ENCODE peak calls at places on chromosomes 5 and 9, in nine cellular contexts. F is tibial artery; O is psoas muscle; G is cardiac muscle cell; K is MM.1S; D is heart left ventricle; Z is IMR-90; P is CD4-positive, alpha-beta T cell; L is tibial nerve. H is an unnamed sample.

GRCh38 chr5:142888469-142889085 is 118.4 kb downstream of the ARHGAP26 start:
- DNase-seq in K (no peak), O (no peak), L (no peak), G (peak), P (no peak), D (no peak), Z (peak), F (no peak), H (no peak)

GRCh38 chr5:15142458-15142857 is 270.9 kb upstream of the ANKH start:
- DNase-seq in L (no peak), G (no peak), Z (no peak), D (no peak), F (no peak), O (no peak), K (no peak), P (no peak), H (no peak)

GRCh38 chr9:133273098-133273497 is 1.9 kb downstream of the ABO start:
- DNase-seq in L (no peak), K (no peak), G (no peak), O (no peak), F (no peak), D (no peak), Z (no peak), P (no peak), H (no peak)

GRCh38 chr5:112793201-112793600 is 55.5 kb downstream of the APC start:
- DNase-seq in Z (no peak), P (no peak), L (no peak), D (no peak), O (no peak), F (no peak), K (no peak), G (no peak), H (no peak)

GRCh38 chr5:92641031-92641962 is 939.7 kb downstream of the NR2F1-AS1 start:
- DNase-seq in D (no peak), G (peak), P (no peak), F (no peak), Z (peak), L (peak), O (no peak), K (peak), H (no peak)

GRCh38 chr9:136576269-136576626 is 30.4 kb upstream of the NOTCH1 start:
- DNase-seq in L (no peak), K (no peak), O (peak), P (no peak), D (no peak), F (peak), Z (peak), G (no peak), H (no peak)

GRCh38 chr5:96714951-96715451 is 52.8 kb downstream of the CAST start:
- DNase-seq in O (no peak), G (peak), P (no peak), D (peak), L (peak), F (peak), Z (peak), K (no peak), H (peak)

GRCh38 chr5:154265197-154265578 is 74.7 kb downstream of the GALNT10 start:
- DNase-seq in L (no peak), P (no peak), O (no peak), F (no peak), D (no peak), K (no peak), Z (no peak), G (no peak), H (no peak)

GRCh38 chr5:2206244-2207108 is 323.8 kb upstream of the IRX4 start:
- DNase-seq in P (no peak), L (no peak), Z (no peak), G (peak), O (no peak), K (no peak), F (no peak), D (no peak), H (no peak)

GRCh38 chr5:111384220-111384619 is 128.1 kb downstream of the STARD4 start:
- DNase-seq in Z (no peak), D (no peak), P (no peak), L (no peak), O (no peak), G (peak), K (no peak), F (no peak), H (no peak)

GRCh38 chr5:110262754-110263153 is 463.7 kb downstream of the TMEM232 start:
- DNase-seq in P (no peak), F (no peak), L (no peak), D (no peak), O (no peak), K (no peak), Z (no peak), G (no peak), H (no peak)

GRCh38 chr5:90308787-90309585 is 100.6 kb downstream of the CETN3 start:
- DNase-seq in Z (no peak), O (no peak), L (no peak), P (no peak), G (no peak), D (no peak), K (no peak), F (no peak), H (no peak)

GRCh38 chr5:176596689-176597416 is 13.1 kb downstream of the GPRIN1 start:
- DNase-seq in K (no peak), Z (no peak), D (peak), F (no peak), G (peak), L (no peak), O (no peak), P (peak), H (no peak)

DNA sequence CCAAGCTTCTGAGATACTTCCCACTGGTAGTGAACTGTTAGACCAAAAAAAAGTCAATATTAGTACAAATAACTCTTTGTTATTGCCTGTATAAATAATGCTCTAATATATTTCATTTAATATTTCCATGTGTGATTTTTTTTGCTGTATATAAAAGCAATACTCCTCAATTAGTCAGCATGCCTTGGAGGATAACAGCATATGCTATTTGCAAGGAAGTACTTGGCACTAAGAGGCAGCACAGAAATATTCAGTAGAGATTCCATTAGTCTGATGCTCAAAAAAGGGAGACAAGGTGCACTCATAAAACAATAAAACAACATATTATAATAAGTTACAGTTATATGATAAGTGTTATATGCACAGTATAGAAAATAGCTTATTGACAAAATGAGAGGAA is 296.6 kb upstream of the MPDZ start:
- DNase-seq in D (no peak), G (no peak), O (no peak), Z (no peak), K (no peak), L (no peak), P (no peak), F (no peak), H (no peak)
- H3K27ac ChIP-seq in D (peak), G (no peak), O (no peak), Z (no peak), K (no peak), L (no peak), P (no peak), F (no peak), H (no peak)

DNA sequence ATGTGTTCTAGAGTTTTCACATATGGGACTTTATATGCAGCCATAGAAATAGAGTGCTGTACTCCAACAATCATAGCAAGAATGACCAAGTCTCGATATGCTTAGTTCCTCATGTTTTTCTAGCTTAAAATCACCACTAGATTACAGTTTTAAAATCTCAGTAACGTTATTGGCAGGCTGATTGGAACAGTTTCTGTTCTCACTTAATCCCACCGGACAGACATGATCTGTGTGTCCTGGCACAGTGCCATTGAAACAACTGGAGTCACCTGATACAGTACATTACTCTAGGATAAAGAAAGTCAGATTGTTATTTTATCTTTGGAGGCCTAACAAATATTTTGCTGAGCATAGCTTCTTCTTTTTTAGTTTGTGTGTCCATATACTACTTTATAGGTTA is 45.7 kb upstream of the ERBIN start:
- DNase-seq in O (no peak), F (no peak), G (no peak), Z (no peak), D (no peak), L (peak), P (no peak), K (no peak), H (no peak)
- H3K27ac ChIP-seq in O (no peak), F (no peak), G (no peak), Z (no peak), D (no peak), L (no peak), P (no peak), K (no peak), H (no peak)

GRCh38 chr5:132227235-132227484 is 493 bp downstream of the P4HA2 start:
- DNase-seq in F (peak), Z (no peak), D (no peak), G (no peak), O (no peak), P (no peak), K (no peak), L (no peak), H (no peak)

GRCh38 chr5:132228241-132229035 is 785 bp upstream of the P4HA2 start:
- DNase-seq in D (peak), Z (no peak), P (no peak), F (peak), O (no peak), K (no peak), L (no peak), G (no peak), H (no peak)

GRCh38 chr5:132226516-132227234 is 978 bp downstream of the P4HA2 start:
- DNase-seq in Z (peak), L (no peak), F (no peak), D (peak), G (no peak), O (no peak), K (no peak), P (no peak), H (no peak)

GRCh38 chr5:132229236-132229635 is 1.6 kb upstream of the P4HA2 start:
- DNase-seq in K (no peak), F (peak), Z (no peak), P (no peak), L (no peak), D (no peak), G (no peak), O (no peak), H (no peak)

GRCh38 chr5:132227485-132228240 is at the start of gene P4HA2:
- DNase-seq in G (peak), O (peak), Z (peak), L (peak), P (no peak), D (peak), K (peak), F (peak), H (no peak)
- H3K27ac ChIP-seq in G (peak), O (peak), Z (peak), L (peak), P (no peak), D (peak), K (no peak), F (peak), H (peak)

GRCh38 chr9:114363424-114363823 is 24.4 kb downstream of the AKNA start:
- DNase-seq in G (no peak), F (no peak), Z (no peak), L (no peak), P (no peak), O (no peak), D (no peak), K (no peak), H (no peak)
- H3K27ac ChIP-seq in G (no peak), F (no peak), Z (no peak), L (no peak), P (peak), O (no peak), D (no peak), K (peak), H (no peak)

GRCh38 chr9:131019387-131020239 is 10.6 kb downstream of the LAMC3 start:
- DNase-seq in K (no peak), Z (no peak), D (no peak), F (no peak), L (no peak), O (peak), G (no peak), P (no peak), H (no peak)
- H3K27ac ChIP-seq in K (no peak), Z (no peak), D (no peak), F (no peak), L (no peak), O (no peak), G (no peak), P (no peak), H (no peak)

GRCh38 chr9:98957826-98958225 is 14.1 kb downstream of the COL15A1 start:
- DNase-seq in P (no peak), Z (no peak), K (no peak), G (no peak), O (no peak), F (no peak), D (no peak), L (no peak), H (no peak)

GRCh38 chr9:98951967-98952366 is 8.3 kb downstream of the COL15A1 start:
- DNase-seq in F (no peak), Z (no peak), L (no peak), D (no peak), G (no peak), K (no peak), P (no peak), O (no peak), H (no peak)

GRCh38 chr9:98953877-98954610 is 10.3 kb downstream of the COL15A1 start:
- DNase-seq in P (no peak), O (no peak), K (no peak), Z (no peak), G (no peak), L (no peak), D (no peak), F (no peak), H (no peak)

GRCh38 chr9:98958271-98958989 is 14.7 kb downstream of the COL15A1 start:
- DNase-seq in L (no peak), G (no peak), K (no peak), F (no peak), O (no peak), Z (peak), P (no peak), D (no peak), H (no peak)

GRCh38 chr9:98955259-98955658 is 11.6 kb downstream of the COL15A1 start:
- DNase-seq in D (no peak), O (no peak), Z (no peak), K (no peak), F (no peak), L (no peak), P (no peak), G (no peak), H (no peak)
- H3K27ac ChIP-seq in D (no peak), O (no peak), Z (no peak), K (no peak), F (peak), L (peak), P (no peak), G (no peak), H (no peak)

GRCh38 chr9:38164659-38165221 is 95.7 kb upstream of the SHB start:
- DNase-seq in F (no peak), D (no peak), Z (no peak), L (no peak), P (no peak), G (no peak), K (no peak), O (no peak), H (no peak)

GRCh38 chr9:38171538-38171884 is 102.5 kb upstream of the SHB start:
- DNase-seq in Z (no peak), K (no peak), O (no peak), F (no peak), P (no peak), L (no peak), D (no peak), G (no peak), H (no peak)

GRCh38 chr9:38163518-38163917 is 94.5 kb upstream of the SHB start:
- DNase-seq in P (no peak), O (no peak), G (no peak), D (no peak), F (no peak), L (no peak), K (no peak), Z (no peak), H (no peak)

GRCh38 chr9:38162332-38162985 is 93.4 kb upstream of the SHB start:
- DNase-seq in K (no peak), G (no peak), D (no peak), O (no peak), L (peak), Z (no peak), F (no peak), P (no peak), H (no peak)

GRCh38 chr9:38166501-38166900 is 97.5 kb upstream of the SHB start:
- DNase-seq in Z (no peak), O (no peak), G (no peak), L (no peak), F (no peak), K (no peak), P (no peak), D (no peak), H (no peak)
- H3K27ac ChIP-seq in Z (no peak), O (no peak), G (no peak), L (no peak), F (no peak), K (no peak), P (no peak), D (no peak), H (no peak)

GRCh38 chr5:116343961-116344360 is 230.7 kb downstream of the SEMA6A start:
- DNase-seq in Z (no peak), G (no peak), K (no peak), P (no peak), D (peak), O (no peak), L (no peak), F (no peak), H (no peak)

GRCh38 chr5:116340799-116341198 is 233.8 kb downstream of the SEMA6A start:
- DNase-seq in O (no peak), Z (no peak), L (no peak), F (no peak), K (no peak), G (no peak), D (no peak), P (no peak), H (no peak)
- H3K27ac ChIP-seq in O (no peak), Z (no peak), L (no peak), F (no peak), K (no peak), G (no peak), D (no peak), P (no peak), H (no peak)

H was measured in epithelial cell of prostate.